ENCODE peak calls at places on chromosomes 16 and 17, in five cellular contexts. Y, K, O, M and D are unnamed samples.

GRCh38 chr16:86558355-86559193 is 3.5 kb upstream of the MTHFSD start:
- DNase-seq in K (no peak), M (no peak), Y (no peak), O (no peak), D (no peak)

GRCh38 chr17:69525920-69526841 is 111.7 kb downstream of the MAP2K6 start:
- DNase-seq in O (peak), M (peak), K (peak), Y (peak), D (peak)

GRCh38 chr16:47056704-47057630 is 83.5 kb upstream of the DNAJA2 start:
- DNase-seq in K (no peak), M (no peak), O (no peak), Y (no peak), D (no peak)

GRCh38 chr17:77769215-77769614 is 189.3 kb upstream of the TNRC6C start:
- DNase-seq in O (no peak), M (no peak), K (no peak), Y (no peak), D (no peak)

GRCh38 chr17:37676115-37676925 is 33.1 kb upstream of the DDX52 start:
- DNase-seq in K (no peak), O (no peak), Y (no peak), M (no peak), D (no peak)

GRCh38 chr17:56810286-56810781 is 23.4 kb downstream of the C17orf67 start:
- DNase-seq in O (no peak), M (no peak), K (no peak), Y (no peak), D (no peak)

GRCh38 chr16:47612711-47613110 is 151.6 kb downstream of the PHKB start:
- DNase-seq in Y (no peak), K (no peak), O (no peak), M (no peak), D (no peak)

GRCh38 chr17:15271731-15272130 is 6.6 kb upstream of the PMP22 start:
- DNase-seq in K (no peak), O (no peak), Y (no peak), M (no peak), D (no peak)

GRCh38 chr17:74759243-74759801 is 10.9 kb downstream of the NHERF1 start:
- DNase-seq in M (no peak), Y (no peak), K (peak), O (no peak), D (no peak)

DNA sequence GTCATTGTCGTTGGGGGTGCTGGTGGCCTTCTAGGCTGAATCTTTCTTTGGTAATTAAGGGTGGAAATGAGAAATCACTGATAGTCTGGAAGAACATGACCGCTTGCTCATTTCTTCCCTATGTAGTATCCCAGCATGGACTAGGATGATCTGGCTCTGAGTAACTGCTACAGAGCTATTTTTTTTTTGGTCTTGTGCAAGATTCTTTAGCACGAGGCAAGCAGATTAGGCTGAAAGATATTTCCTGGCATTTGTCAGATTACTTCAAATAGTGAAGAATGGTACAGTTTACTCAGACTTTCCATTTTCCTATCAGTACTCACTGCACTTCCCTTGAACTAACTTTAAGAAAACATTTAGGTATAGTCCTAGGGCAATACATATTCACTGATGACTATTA is 89.0 kb downstream of the SYCE1L start:
- DNase-seq in O (no peak), K (no peak), M (no peak), Y (no peak), D (no peak)
- TF ChIP-seq REST in O (no peak), K (no peak), M (no peak), Y (no peak), D (no peak)

DNA sequence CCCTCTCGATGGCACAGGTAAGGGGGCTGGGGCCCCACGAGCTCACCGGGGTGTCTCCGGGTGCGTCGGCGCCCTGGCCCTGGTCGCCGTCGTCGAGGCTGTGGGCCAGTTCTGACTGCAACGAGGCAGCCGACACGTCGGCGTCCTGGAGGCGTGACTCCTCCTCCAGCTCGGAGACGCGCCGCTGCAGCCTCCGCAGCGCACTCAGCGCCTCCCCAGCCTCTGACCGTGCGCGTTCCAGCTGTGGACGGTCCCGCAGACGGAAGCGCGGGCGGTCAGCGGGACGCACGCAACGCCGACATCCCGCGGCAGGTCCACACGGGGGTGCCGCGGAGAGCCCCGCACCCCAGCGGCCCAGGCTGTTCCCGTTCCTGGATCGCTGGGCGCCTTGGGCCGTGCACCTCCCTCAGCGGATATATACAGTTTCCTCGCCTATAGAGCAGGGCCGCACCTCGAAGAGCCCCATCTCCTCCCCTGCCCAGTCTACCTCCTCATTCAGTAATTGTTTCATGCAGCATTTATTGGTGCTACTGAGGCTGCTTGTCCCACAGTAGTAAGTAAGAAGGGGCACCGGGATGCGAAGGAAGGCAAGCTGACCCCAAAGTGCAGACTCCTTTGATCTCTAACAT is 5.8 kb downstream of the THOC6 start:
- DNase-seq in O (peak), M (no peak), Y (no peak), K (peak), D (no peak)
- H3K4me3 ChIP-seq in O (peak), M (no peak), Y (no peak), K (peak), D (no peak)

GRCh38 chr17:31431098-31431794 is 39.8 kb downstream of the RAB11FIP4 start:
- DNase-seq in O (no peak), K (no peak), M (no peak), Y (no peak), D (no peak)

GRCh38 chr17:31433811-31434210 is 42.3 kb downstream of the RAB11FIP4 start:
- DNase-seq in K (no peak), M (no peak), O (no peak), Y (no peak), D (no peak)

GRCh38 chr17:31434404-31435050 is 43.1 kb downstream of the RAB11FIP4 start:
- DNase-seq in Y (no peak), O (no peak), K (no peak), M (no peak), D (no peak)

GRCh38 chr17:31431795-31432658 is 40.6 kb downstream of the RAB11FIP4 start:
- DNase-seq in O (no peak), K (no peak), M (no peak), Y (no peak), D (no peak)

GRCh38 chr17:31433091-31433790 is 41.8 kb downstream of the RAB11FIP4 start:
- DNase-seq in M (no peak), O (no peak), K (no peak), Y (no peak), D (no peak)
- TF ChIP-seq REST in M (no peak), O (no peak), K (no peak), Y (no peak), D (no peak)

DNA sequence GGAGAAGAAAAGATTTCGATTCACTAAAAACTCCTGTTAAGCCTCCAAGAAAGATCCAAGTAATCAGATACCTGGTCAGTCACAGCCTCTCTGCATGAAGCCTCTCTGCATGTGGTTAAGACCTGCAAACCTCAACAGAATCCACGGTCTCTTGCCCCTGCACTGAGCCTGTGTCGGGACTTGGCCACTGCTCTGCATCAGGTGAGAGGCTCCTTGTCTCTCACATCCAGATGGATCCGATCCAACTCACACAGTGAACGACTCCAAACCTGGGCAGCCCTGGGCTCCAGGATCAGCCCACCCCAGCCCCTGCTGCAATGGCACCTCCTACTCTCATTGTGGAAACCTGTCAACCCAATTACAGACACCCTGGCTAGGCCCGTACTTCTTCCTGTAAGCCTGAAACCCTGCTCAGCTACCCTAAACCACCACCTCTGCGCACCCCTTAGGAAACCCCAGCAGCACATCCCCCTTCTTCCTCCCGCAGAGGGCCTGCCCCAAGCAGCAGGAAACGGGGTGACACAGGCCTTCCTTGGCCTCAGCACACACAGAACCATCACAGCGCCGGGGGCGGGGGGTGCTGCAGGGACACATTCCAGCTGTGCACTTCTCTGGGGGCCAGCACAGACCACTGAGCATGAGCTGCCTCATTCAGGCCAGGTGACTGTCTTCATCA is 129.5 kb downstream of the ANKRD11 start:
- DNase-seq in Y (no peak), K (no peak), O (no peak), M (no peak), D (no peak)
- H3K4me3 ChIP-seq in Y (no peak), K (no peak), O (peak), M (no peak), D (no peak)

DNA sequence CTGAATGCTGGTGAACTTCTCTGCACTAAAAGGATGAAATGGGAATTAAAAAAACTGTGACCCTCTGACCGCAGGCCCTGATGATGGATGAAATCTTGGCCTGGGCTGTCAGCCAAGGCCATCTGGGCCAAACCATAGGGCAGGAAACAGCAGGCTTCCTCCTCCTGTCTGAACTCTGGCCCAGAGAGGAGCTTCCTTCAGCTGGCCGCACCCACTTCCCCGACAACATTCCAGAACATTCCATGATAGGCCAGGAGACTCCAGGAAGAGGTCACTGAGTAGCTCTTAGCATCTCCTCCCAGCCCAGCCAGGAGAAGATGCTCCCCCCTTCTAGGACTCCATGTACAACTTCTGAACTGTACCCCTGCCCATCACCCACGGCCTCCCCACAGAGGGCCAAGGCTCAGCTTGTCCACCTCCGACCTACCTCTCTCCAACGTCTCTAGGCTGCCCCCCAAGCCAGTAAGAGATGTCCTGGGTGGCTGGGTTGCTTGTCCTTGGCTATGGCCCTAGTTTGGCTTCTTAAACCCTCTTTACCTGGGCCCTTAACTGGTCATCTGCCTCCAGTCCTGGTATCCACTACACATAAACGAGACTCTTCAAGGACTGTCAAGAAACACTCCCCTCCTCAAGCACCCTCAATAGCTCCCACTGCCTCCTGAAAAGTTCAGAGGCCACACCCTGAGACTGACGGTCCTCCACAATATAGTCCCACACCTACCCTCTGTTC is 1.7 kb downstream of the RPH3AL start:
- DNase-seq in K (peak), M (no peak), Y (peak), O (peak), D (no peak)
- TF ChIP-seq REST in K (no peak), M (no peak), Y (no peak), O (no peak), D (no peak)

GRCh38 chr16:70430667-70431536 is 8.0 kb downstream of the ST3GAL2 start:
- DNase-seq in O (peak), K (no peak), M (no peak), Y (no peak), D (no peak)

GRCh38 chr16:70429888-70430666 is 8.8 kb downstream of the ST3GAL2 start:
- DNase-seq in O (no peak), Y (no peak), M (no peak), K (no peak), D (no peak)

GRCh38 chr16:70427786-70428177 is 11.1 kb downstream of the ST3GAL2 start:
- DNase-seq in K (no peak), Y (no peak), O (no peak), M (no peak), D (no peak)

GRCh38 chr16:70432304-70432799 is 6.5 kb downstream of the ST3GAL2 start:
- DNase-seq in Y (no peak), K (no peak), O (no peak), M (no peak), D (no peak)

DNA sequence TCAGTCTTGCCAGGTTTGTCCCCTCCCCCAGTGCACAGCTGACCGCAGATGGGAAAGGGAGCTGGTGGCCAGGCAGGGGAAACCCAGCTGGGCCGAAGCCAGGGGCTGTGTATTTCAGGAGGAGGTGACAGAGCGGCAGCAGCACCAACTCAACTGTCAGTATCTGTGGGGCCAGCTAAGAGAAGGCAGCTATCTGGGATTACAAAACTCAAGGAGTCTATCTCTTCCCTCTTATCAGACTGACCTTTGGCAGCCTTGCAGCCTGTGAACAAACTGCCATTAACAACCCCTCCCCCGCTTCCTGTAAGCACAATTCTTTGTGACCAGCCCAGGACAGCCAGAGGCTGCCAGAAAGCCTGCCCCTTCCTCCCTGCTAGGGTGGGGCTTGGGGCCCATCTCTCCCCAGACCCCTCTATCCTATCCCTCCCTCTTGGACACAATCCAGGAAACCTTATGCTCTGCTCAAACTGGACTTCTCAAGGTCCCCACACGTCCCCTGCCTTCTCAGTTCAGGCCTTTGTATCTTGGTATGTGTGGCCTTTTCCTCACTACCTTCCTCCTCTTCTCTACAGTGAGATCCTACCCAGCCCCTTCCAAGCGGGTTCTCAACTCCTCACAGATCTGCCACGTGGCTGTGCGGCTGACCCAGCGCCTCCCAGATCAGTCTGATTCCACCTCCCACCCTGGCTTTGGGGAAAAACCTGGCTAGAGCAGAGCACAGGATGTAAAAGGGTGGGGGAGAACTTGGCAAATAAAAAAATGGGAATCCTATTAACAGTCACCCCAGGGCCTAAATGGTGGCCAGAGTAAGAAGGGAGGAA is 10.5 kb downstream of the ST3GAL2 start:
- DNase-seq in M (peak), O (peak), Y (peak), K (peak), D (peak)
- H3K4me3 ChIP-seq in M (peak), O (peak), Y (no peak), K (no peak), D (no peak)

GRCh38 chr17:14153374-14153773 is 83.3 kb downstream of the CDRT15 start:
- DNase-seq in Y (no peak), M (no peak), O (no peak), K (no peak), D (no peak)

GRCh38 chr17:14152726-14153125 is 83.4 kb downstream of the COX10 start:
- DNase-seq in Y (no peak), K (no peak), O (no peak), M (no peak), D (no peak)

GRCh38 chr17:14144513-14144912 is 75.2 kb downstream of the COX10 start:
- DNase-seq in O (no peak), Y (no peak), M (no peak), K (no peak), D (no peak)

GRCh38 chr17:14150604-14151003 is 81.3 kb downstream of the COX10 start:
- DNase-seq in Y (no peak), K (no peak), O (no peak), M (no peak), D (no peak)

GRCh38 chr17:14149751-14150150 is 80.4 kb downstream of the COX10 start:
- DNase-seq in O (no peak), Y (no peak), K (no peak), M (no peak), D (no peak)
- TF ChIP-seq REST in O (no peak), Y (no peak), K (no peak), M (no peak), D (no peak)

DNA sequence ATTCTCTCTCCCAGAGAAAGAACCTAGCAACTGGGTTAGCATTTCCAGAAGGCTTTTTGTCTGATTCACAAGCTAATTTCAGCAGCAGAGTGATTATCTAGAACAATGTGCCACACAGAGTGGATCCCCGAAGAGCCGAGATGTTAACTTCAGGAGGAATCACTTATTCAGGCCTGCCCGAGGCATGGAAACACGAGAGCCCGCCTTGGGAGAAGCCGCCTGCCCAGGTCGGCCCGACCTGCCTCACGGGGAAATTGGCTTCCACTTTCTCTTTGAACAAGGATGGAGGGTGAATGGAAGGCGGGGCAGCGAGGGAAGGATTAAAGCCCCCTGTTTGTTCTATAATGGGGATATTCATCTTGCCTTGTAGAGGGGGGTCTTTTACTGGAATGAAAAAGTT is 32.8 kb downstream of the NTN1 start:
- DNase-seq in K (no peak), Y (no peak), M (no peak), O (peak), D (no peak)
- H3K4me3 ChIP-seq in K (no peak), Y (no peak), M (no peak), O (peak), D (no peak)

GRCh38 chr17:3033248-3033640 is 30.2 kb downstream of the OR1D5 start:
- DNase-seq in K (no peak), M (no peak), O (no peak), Y (no peak), D (no peak)

GRCh38 chr17:3034578-3034920 is 28.9 kb downstream of the OR1D5 start:
- DNase-seq in Y (no peak), K (no peak), M (no peak), O (no peak), D (no peak)

GRCh38 chr17:3032258-3033247 is 30.9 kb downstream of the OR1D5 start:
- DNase-seq in M (no peak), O (no peak), K (no peak), Y (no peak), D (no peak)

GRCh38 chr17:3035256-3035967 is 28.0 kb downstream of the OR1D5 start:
- DNase-seq in Y (no peak), O (no peak), K (no peak), M (no peak), D (no peak)

DNA sequence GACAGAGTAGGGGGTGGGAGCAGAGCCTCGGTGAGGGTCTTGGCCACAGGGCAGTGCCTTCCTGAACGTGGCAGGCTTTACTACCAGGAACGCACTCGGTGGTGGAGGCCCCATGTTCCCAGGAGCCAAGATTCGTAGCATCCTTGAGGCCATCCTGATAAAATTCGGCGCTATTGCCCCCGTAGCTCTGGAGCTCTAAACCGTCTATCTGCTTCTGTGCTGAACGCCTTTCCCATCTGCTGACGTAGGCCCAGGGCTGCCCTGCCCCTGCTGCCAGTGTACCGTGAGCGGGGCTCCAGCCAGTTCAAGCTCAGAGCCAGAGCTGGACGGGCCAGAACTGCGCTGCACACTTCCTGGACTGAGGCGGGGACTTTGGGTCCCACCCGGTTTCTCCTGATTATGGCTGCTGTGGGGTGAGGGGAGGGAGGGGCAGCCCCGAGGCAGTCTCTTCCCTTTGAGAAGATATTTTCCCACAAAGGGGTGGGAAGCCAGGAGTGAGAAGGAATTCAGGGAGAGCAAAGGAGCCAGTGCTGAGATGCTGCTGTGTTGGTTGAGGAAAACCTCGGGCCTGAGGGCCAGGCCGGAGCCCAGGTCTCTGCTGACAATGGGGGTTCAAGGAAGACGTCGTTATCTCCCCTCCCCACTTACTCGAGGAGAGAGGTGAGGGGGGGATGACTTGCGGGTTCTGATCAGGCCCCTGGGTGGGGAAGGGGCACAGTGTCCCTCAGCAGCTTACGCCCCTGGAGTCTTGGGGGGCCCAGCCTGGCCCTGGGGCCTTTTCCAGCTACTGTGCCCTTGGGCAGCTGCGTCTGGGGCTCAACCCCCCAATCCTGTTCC is 29.4 kb downstream of the OR1D5 start:
- DNase-seq in Y (no peak), O (no peak), M (no peak), K (no peak), D (no peak)
- TF ChIP-seq REST in Y (no peak), O (no peak), M (no peak), K (no peak), D (no peak)